ENCODE peak calls at places on chromosomes 5 and 9, in five cellular contexts. One of them, this sample, is unnamed.

GRCh38 chr5:141050622-141051525 is at the start of gene PCDHB1:
- DNase-seq in GM12865: no peak
- DNase-seq in amniotic stem cell: no peak
- DNase-seq in heart right ventricle: no peak
- DNase-seq in CMK: no peak
- DNase-seq in this sample: no peak

GRCh38 chr5:37071901-37072581 is 177.1 kb downstream of the CPLANE1 start:
- DNase-seq in GM12865: no peak
- DNase-seq in amniotic stem cell: peak
- DNase-seq in heart right ventricle: no peak
- DNase-seq in CMK: no peak
- DNase-seq in this sample: peak

GRCh38 chr9:70058569-70059161 is 15.0 kb downstream of the MAMDC2 start:
- DNase-seq in GM12865: no peak
- DNase-seq in amniotic stem cell: no peak
- DNase-seq in heart right ventricle: no peak
- DNase-seq in CMK: no peak
- DNase-seq in this sample: no peak

GRCh38 chr9:115810166-115810565 is 343.4 kb upstream of the PAPPA start:
- DNase-seq in GM12865: no peak
- DNase-seq in amniotic stem cell: no peak
- DNase-seq in heart right ventricle: no peak
- DNase-seq in CMK: no peak
- DNase-seq in this sample: no peak

GRCh38 chr9:107650321-107650720 is 160.8 kb upstream of the KLF4 start:
- DNase-seq in GM12865: no peak
- DNase-seq in amniotic stem cell: peak
- DNase-seq in heart right ventricle: no peak
- DNase-seq in CMK: no peak
- DNase-seq in this sample: no peak

GRCh38 chr5:944992-945685 is 52.5 kb downstream of the TRIP13 start:
- DNase-seq in GM12865: no peak
- DNase-seq in amniotic stem cell: no peak
- DNase-seq in heart right ventricle: no peak
- DNase-seq in CMK: no peak
- DNase-seq in this sample: no peak

GRCh38 chr5:59450245-59450644 is 443.3 kb downstream of the PDE4D start:
- DNase-seq in GM12865: peak
- DNase-seq in amniotic stem cell: no peak
- DNase-seq in heart right ventricle: no peak
- DNase-seq in CMK: peak
- DNase-seq in this sample: no peak

GRCh38 chr5:10528827-10529226 is 35.0 kb upstream of the ANKRD33B start:
- DNase-seq in GM12865: no peak
- DNase-seq in amniotic stem cell: no peak
- DNase-seq in heart right ventricle: no peak
- DNase-seq in CMK: no peak
- DNase-seq in this sample: no peak

GRCh38 chr9:137630684-137631083 is 11.9 kb downstream of the EHMT1 start:
- DNase-seq in GM12865: no peak
- DNase-seq in amniotic stem cell: no peak
- DNase-seq in heart right ventricle: no peak
- DNase-seq in CMK: no peak
- DNase-seq in this sample: no peak

GRCh38 chr5:58985311-58985710 is 402.4 kb downstream of the RAB3C start:
- DNase-seq in GM12865: no peak
- DNase-seq in amniotic stem cell: no peak
- DNase-seq in heart right ventricle: no peak
- DNase-seq in CMK: no peak
- DNase-seq in this sample: no peak

GRCh38 chr5:169150108-169150507 is 150.8 kb downstream of the SLIT3 start:
- DNase-seq in GM12865: no peak
- DNase-seq in amniotic stem cell: no peak
- DNase-seq in heart right ventricle: no peak
- DNase-seq in CMK: no peak
- DNase-seq in this sample: no peak

GRCh38 chr5:156380846-156381245 is 53.9 kb downstream of the SGCD start:
- DNase-seq in GM12865: no peak
- DNase-seq in amniotic stem cell: no peak
- DNase-seq in heart right ventricle: no peak
- DNase-seq in CMK: no peak
- DNase-seq in this sample: no peak

GRCh38 chr9:5375091-5375490 is 35.4 kb upstream of the RLN1 start:
- DNase-seq in GM12865: peak
- DNase-seq in amniotic stem cell: no peak
- DNase-seq in heart right ventricle: no peak
- DNase-seq in CMK: no peak
- DNase-seq in this sample: no peak

GRCh38 chr9:89116064-89116817 is 62.4 kb downstream of the SHC3 start:
- DNase-seq in GM12865: no peak
- DNase-seq in amniotic stem cell: no peak
- DNase-seq in heart right ventricle: no peak
- DNase-seq in CMK: no peak
- DNase-seq in this sample: no peak

GRCh38 chr9:134891016-134891589 is 10.5 kb downstream of the FCN2 start:
- DNase-seq in GM12865: no peak
- DNase-seq in amniotic stem cell: no peak
- DNase-seq in heart right ventricle: no peak
- DNase-seq in CMK: no peak
- DNase-seq in this sample: no peak

GRCh38 chr9:25681270-25681669 is 3.0 kb upstream of the TUSC1 start:
- DNase-seq in GM12865: no peak
- DNase-seq in amniotic stem cell: peak
- DNase-seq in heart right ventricle: no peak
- DNase-seq in CMK: no peak
- DNase-seq in this sample: no peak

GRCh38 chr5:39452846-39453245 is 28.1 kb upstream of the DAB2 start:
- DNase-seq in GM12865: no peak
- DNase-seq in amniotic stem cell: no peak
- DNase-seq in heart right ventricle: no peak
- DNase-seq in CMK: no peak
- DNase-seq in this sample: no peak

GRCh38 chr5:181204561-181205401 is at the start of gene TRIM7:
- DNase-seq in GM12865: peak
- DNase-seq in amniotic stem cell: no peak
- DNase-seq in heart right ventricle: peak
- DNase-seq in CMK: no peak
- DNase-seq in this sample: no peak

GRCh38 chr5:156991714-156992113 is 28.7 kb upstream of the TIMD4 start:
- DNase-seq in GM12865: no peak
- DNase-seq in amniotic stem cell: no peak
- DNase-seq in heart right ventricle: no peak
- DNase-seq in CMK: no peak
- DNase-seq in this sample: no peak

GRCh38 chr5:81969226-81969625 is 2.6 kb upstream of the ATG10 start:
- DNase-seq in GM12865: no peak
- DNase-seq in amniotic stem cell: no peak
- DNase-seq in heart right ventricle: no peak
- DNase-seq in CMK: no peak
- DNase-seq in this sample: no peak

GRCh38 chr5:10578869-10579268 is 15.0 kb downstream of the ANKRD33B start:
- DNase-seq in GM12865: peak
- DNase-seq in amniotic stem cell: no peak
- DNase-seq in heart right ventricle: no peak
- DNase-seq in CMK: no peak
- DNase-seq in this sample: no peak

GRCh38 chr9:137314561-137315560 is 12.8 kb upstream of the NRARP start:
- DNase-seq in GM12865: no peak
- DNase-seq in amniotic stem cell: no peak
- DNase-seq in heart right ventricle: peak
- DNase-seq in CMK: no peak
- DNase-seq in this sample: no peak

GRCh38 chr9:94802795-94803194 is 76.3 kb downstream of the AOPEP start:
- DNase-seq in GM12865: peak
- DNase-seq in amniotic stem cell: no peak
- DNase-seq in heart right ventricle: no peak
- DNase-seq in CMK: no peak
- DNase-seq in this sample: no peak

GRCh38 chr9:134562146-134562753 is 79.4 kb upstream of the COL5A1 start:
- DNase-seq in GM12865: no peak
- DNase-seq in amniotic stem cell: no peak
- DNase-seq in heart right ventricle: no peak
- DNase-seq in CMK: no peak
- DNase-seq in this sample: no peak

GRCh38 chr9:135152608-135153337 is 65.3 kb downstream of the OLFM1 start:
- DNase-seq in GM12865: no peak
- DNase-seq in amniotic stem cell: no peak
- DNase-seq in heart right ventricle: no peak
- DNase-seq in CMK: no peak
- DNase-seq in this sample: no peak

GRCh38 chr5:80346055-80346454 is 26.3 kb downstream of the SPZ1 start:
- DNase-seq in GM12865: peak
- DNase-seq in amniotic stem cell: no peak
- DNase-seq in heart right ventricle: no peak
- DNase-seq in CMK: no peak
- DNase-seq in this sample: no peak

GRCh38 chr5:173891367-173891766 is 3.2 kb downstream of the CPEB4 start:
- DNase-seq in GM12865: no peak
- DNase-seq in amniotic stem cell: no peak
- DNase-seq in heart right ventricle: no peak
- DNase-seq in CMK: no peak
- DNase-seq in this sample: no peak

GRCh38 chr9:134205636-134206316 is 41.4 kb upstream of the RNU6ATAC start:
- DNase-seq in GM12865: no peak
- DNase-seq in amniotic stem cell: no peak
- DNase-seq in heart right ventricle: peak
- DNase-seq in CMK: no peak
- DNase-seq in this sample: no peak

GRCh38 chr5:143311428-143311827 is 92.1 kb downstream of the NR3C1 start:
- DNase-seq in GM12865: no peak
- DNase-seq in amniotic stem cell: no peak
- DNase-seq in heart right ventricle: no peak
- DNase-seq in CMK: no peak
- DNase-seq in this sample: no peak

GRCh38 chr9:32782476-32783167 is 718 bp upstream of the TMEM215 start:
- DNase-seq in GM12865: no peak
- DNase-seq in amniotic stem cell: no peak
- DNase-seq in heart right ventricle: no peak
- DNase-seq in CMK: no peak
- DNase-seq in this sample: no peak

GRCh38 chr9:34927061-34927460 is 31.0 kb upstream of the PHF24 start:
- DNase-seq in GM12865: no peak
- DNase-seq in amniotic stem cell: no peak
- DNase-seq in heart right ventricle: no peak
- DNase-seq in CMK: no peak
- DNase-seq in this sample: peak

GRCh38 chr9:98707158-98708102 is 1.3 kb downstream of the GABBR2 start:
- DNase-seq in GM12865: peak
- DNase-seq in amniotic stem cell: peak
- DNase-seq in heart right ventricle: peak
- DNase-seq in CMK: no peak
- DNase-seq in this sample: no peak

GRCh38 chr9:124257865-124258764 is at the start of gene NEK6:
- DNase-seq in GM12865: peak
- DNase-seq in amniotic stem cell: peak
- DNase-seq in heart right ventricle: peak
- DNase-seq in CMK: no peak
- DNase-seq in this sample: no peak

GRCh38 chr5:82277613-82277986 is 554 bp downstream of the RPS23 start:
- DNase-seq in GM12865: peak
- DNase-seq in amniotic stem cell: no peak
- DNase-seq in heart right ventricle: no peak
- DNase-seq in CMK: no peak
- DNase-seq in this sample: no peak

GRCh38 chr5:84564311-84564710 is 179.6 kb upstream of the EDIL3 start:
- DNase-seq in GM12865: no peak
- DNase-seq in amniotic stem cell: peak
- DNase-seq in heart right ventricle: no peak
- DNase-seq in CMK: no peak
- DNase-seq in this sample: no peak

GRCh38 chr5:90909091-90909503 is 350.5 kb downstream of the ADGRV1 start:
- DNase-seq in GM12865: no peak
- DNase-seq in amniotic stem cell: no peak
- DNase-seq in heart right ventricle: no peak
- DNase-seq in CMK: no peak
- DNase-seq in this sample: no peak

This sample was measured in substantia nigra.